ENCODE peak calls at places on chromosomes 4 and X, in seven cellular contexts. R is heart right ventricle; Q is H9; X is stomach; B is aorta; F is CD8-positive, alpha-beta memory T cell; Z is adrenal gland. I is an unnamed sample.

GRCh38 chrX:50152421-50152820 is 48.4 kb downstream of the AKAP4 start:
- DNase-seq in Z (no peak), X (no peak), F (no peak), B (no peak), R (no peak), Q (no peak), I (no peak)

GRCh38 chr4:183353557-183353956 is 31.3 kb upstream of the CLDN24 start:
- DNase-seq in Z (no peak), X (no peak), B (no peak), Q (no peak), F (no peak), R (no peak), I (no peak)

GRCh38 chr4:4443821-4444220 is 56.9 kb downstream of the NSG1 start:
- DNase-seq in Q (no peak), X (no peak), B (no peak), Z (no peak), R (no peak), F (no peak), I (no peak)

GRCh38 chrX:119401569-119401968 is 2.4 kb downstream of the SLC25A43 start:
- DNase-seq in R (no peak), Q (no peak), B (no peak), Z (no peak), F (no peak), X (no peak), I (no peak)

GRCh38 chr4:99655315-99656081 is 2.1 kb downstream of the C4orf54 start:
- DNase-seq in Z (peak; percentile 73), R (peak; percentile 51), B (peak; percentile 80), X (peak; percentile 56), Q (no peak), F (no peak), I (no peak)

GRCh38 chr4:108492816-108493595 is 127.4 kb upstream of the RPL34 start:
- DNase-seq in X (no peak), F (no peak), B (no peak), R (no peak), Z (peak; percentile 29), Q (peak; percentile 75), I (no peak)

GRCh38 chr4:164136181-164136616 is 617.7 kb upstream of the SMIM31 start:
- DNase-seq in Z (no peak), R (no peak), F (no peak), B (no peak), Q (no peak), X (no peak), I (no peak)

GRCh38 chr4:47122592-47123291 is 91.4 kb downstream of the GABRB1 start:
- DNase-seq in Q (peak; percentile 77), Z (peak; percentile 57), B (peak; percentile 47), R (no peak), F (peak; percentile 5), X (peak; percentile 42), I (no peak)

GRCh38 chr4:101160792-101161592 is 186.3 kb downstream of the PPP3CA start:
- DNase-seq in Z (no peak), Q (no peak), X (no peak), R (no peak), B (no peak), F (no peak), I (no peak)

GRCh38 chrX:332916-333610 is 14.5 kb upstream of the GTPBP6 start:
- DNase-seq in X (no peak), Q (no peak), B (peak; percentile 38), Z (no peak), R (no peak), F (no peak), I (no peak)

GRCh38 chr4:48602763-48603162 is 112.7 kb downstream of the ZAR1 start:
- DNase-seq in Z (no peak), X (no peak), R (no peak), Q (no peak), B (no peak), F (no peak), I (no peak)
- H3K27ac ChIP-seq in Z (no peak overlapping the region), X (peak overlapping the region; percentile 53), R (no peak overlapping the region), Q (no peak overlapping the region), B (no peak overlapping the region), F (no peak overlapping the region), I (no peak overlapping the region)

GRCh38 chr4:119116021-119116420 is 19.6 kb upstream of the MYOZ2 start:
- DNase-seq in Z (no peak), Q (no peak), F (no peak), X (no peak), R (no peak), B (no peak), I (no peak)

GRCh38 chr4:119111296-119111695 is 24.3 kb upstream of the MYOZ2 start:
- DNase-seq in F (no peak), B (no peak), Q (no peak), R (no peak), X (no peak), Z (no peak), I (no peak)

GRCh38 chr4:119113033-119113655 is 22.5 kb upstream of the MYOZ2 start:
- DNase-seq in R (no peak), B (no peak), Q (no peak), F (no peak), X (no peak), Z (no peak), I (no peak)

GRCh38 chr4:119118397-119118796 is 17.2 kb upstream of the MYOZ2 start:
- DNase-seq in Q (no peak), R (no peak), B (no peak), X (no peak), Z (no peak), F (no peak), I (no peak)

DNA sequence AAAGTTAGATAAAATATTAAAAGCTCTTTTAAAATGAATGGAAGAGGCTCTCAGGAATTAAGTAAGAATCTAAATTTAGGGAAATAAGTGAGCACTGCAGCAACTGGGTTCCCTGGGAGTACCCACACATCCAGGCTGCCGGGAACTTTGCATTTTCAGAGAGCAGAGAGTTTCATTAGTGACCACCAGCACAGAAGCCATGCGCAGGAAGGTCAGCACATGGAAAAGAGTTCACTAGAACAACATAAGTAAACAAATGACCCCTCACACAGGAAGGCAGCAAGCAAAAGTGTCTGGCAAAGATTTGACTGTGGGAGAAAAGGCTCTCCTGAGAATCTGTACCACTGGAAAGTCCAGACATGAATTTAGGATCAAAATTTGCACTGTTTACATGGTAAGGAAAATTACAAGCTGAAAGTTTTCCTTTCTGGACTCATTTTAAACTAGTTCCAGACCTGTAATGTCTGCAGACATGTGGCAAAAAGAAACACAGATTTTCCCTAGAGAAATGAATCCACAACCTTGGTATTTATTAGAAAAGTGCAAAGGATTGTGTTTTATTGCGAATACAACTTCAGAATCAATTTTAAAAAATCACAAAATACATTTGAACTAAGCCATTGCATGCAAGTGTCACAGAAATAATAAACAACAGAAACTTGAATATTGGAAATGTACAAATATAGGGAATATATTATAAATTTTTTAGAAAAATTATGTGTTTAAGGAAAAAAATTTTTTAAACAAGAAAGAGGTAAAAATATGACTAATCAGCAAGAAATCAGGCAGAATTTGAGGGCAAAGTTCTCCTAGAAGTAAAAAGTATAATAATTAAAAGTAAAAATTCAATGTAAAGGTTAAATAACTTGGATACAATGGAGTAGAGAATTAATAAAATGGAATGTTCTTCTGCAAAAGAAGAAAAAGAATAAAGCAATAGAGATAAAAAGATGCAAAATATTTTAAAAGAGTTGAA is 18.4 kb upstream of the MYOZ2 start:
- DNase-seq in B (no peak), F (no peak), R (no peak), Z (peak; percentile 12), X (no peak), Q (no peak), I (no peak)
- H3K27ac ChIP-seq in B (no peak overlapping the region), F (no peak overlapping the region), R (peak overlapping the region; percentile 57), Z (no peak overlapping the region), X (no peak overlapping the region), Q (no peak overlapping the region), I (no peak overlapping the region)

GRCh38 chrX:69510137-69510715 is 6.1 kb downstream of the NALF2 start:
- DNase-seq in B (no peak), X (no peak), F (no peak), R (no peak), Q (no peak), Z (no peak), I (no peak)
- H3K27ac ChIP-seq in B (no peak overlapping the region), X (no peak overlapping the region), F (no peak overlapping the region), R (no peak overlapping the region), Q (no peak overlapping the region), Z (no peak overlapping the region), I (no peak overlapping the region)

DNA sequence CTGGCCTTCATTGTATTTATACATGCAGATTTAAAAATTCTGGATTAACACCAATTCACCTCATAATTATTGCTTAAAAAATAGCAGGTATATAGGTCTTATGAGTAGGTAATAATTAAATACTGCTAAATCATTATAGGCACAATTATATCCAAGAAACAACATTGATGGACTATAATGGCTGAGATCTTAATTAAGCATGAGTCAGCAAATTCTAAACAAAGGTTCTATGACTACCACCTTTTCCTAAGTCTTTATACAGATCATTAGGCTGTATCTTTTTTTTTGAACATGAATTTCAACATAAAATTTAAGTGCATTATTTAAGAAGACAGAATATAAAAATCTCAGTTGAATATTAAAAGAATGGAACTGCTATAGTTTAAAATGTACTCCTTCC is 1678.7 kb upstream of the PCDH10 start:
- DNase-seq in Z (no peak), X (no peak), F (no peak), R (no peak), B (no peak), Q (no peak), I (no peak)
- H3K27ac ChIP-seq in Z (no peak overlapping the region), X (no peak overlapping the region), F (no peak overlapping the region), R (no peak overlapping the region), B (no peak overlapping the region), Q (no peak overlapping the region), I (no peak overlapping the region)

GRCh38 chrX:57121162-57121741 is at the start of gene SPIN2B:
- DNase-seq in Z (peak; percentile 80), Q (peak; percentile 95), B (peak; percentile 89), X (peak; percentile 74), R (peak; percentile 79), F (peak; percentile 67), I (peak; percentile 86)
- H3K27ac ChIP-seq in Z (no peak within 1 kb of the TSS), Q (no peak within 1 kb of the TSS), B (no peak within 1 kb of the TSS), X (peak within 1 kb of the TSS; percentile 71), R (peak within 1 kb of the TSS; percentile 81), F (peak within 1 kb of the TSS; percentile 38), I (peak within 1 kb of the TSS; percentile 89)

GRCh38 chrX:150017868-150018267 is 79.6 kb upstream of the EOLA2 start:
- DNase-seq in B (no peak), R (no peak), X (no peak), Q (no peak), F (no peak), Z (no peak), I (no peak)

GRCh38 chrX:150018931-150019331 is 80.6 kb upstream of the EOLA2 start:
- DNase-seq in Q (no peak), F (no peak), R (no peak), Z (no peak), B (no peak), X (no peak), I (no peak)
- H3K27ac ChIP-seq in Q (no peak overlapping the region), F (no peak overlapping the region), R (no peak overlapping the region), Z (no peak overlapping the region), B (no peak overlapping the region), X (no peak overlapping the region), I (no peak overlapping the region)